ENCODE peak calls at places on chromosomes 5 and 9, in eight cellular contexts. M is colonic mucosa, I is Peyer's patch, T is IMR-90, O is tibial artery, L is tibial nerve, F is PC-9, D is PC-3. Q is an unnamed sample.

GRCh38 chr9:131469369-131469768 is 33.3 kb upstream of the POMT1 start:
- DNase-seq in M (no peak), I (no peak), T (no peak), O (no peak), L (no peak), F (no peak), D (peak; percentile 1), Q (no peak)

GRCh38 chr9:94687451-94687850 is 39.0 kb upstream of the AOPEP start:
- DNase-seq in M (no peak), I (no peak), T (no peak), O (no peak), L (no peak), F (no peak), D (no peak), Q (no peak)

GRCh38 chr5:140223567-140223966 is 48.6 kb downstream of the CYSTM1 start:
- DNase-seq in M (peak; percentile 18), I (no peak), T (no peak), O (no peak), L (no peak), F (no peak), D (no peak), Q (no peak)

GRCh38 chr5:9431151-9431495 is 114.8 kb downstream of the SEMA5A start:
- DNase-seq in M (no peak), I (no peak), T (no peak), O (no peak), L (no peak), F (no peak), D (no peak), Q (no peak)

GRCh38 chr5:157607371-157608161 is 32.0 kb upstream of the ADAM19 start:
- DNase-seq in M (no peak), I (peak; percentile 47), T (peak; percentile 85), O (no peak), L (no peak), F (peak; percentile 93), D (peak; percentile 99), Q (no peak)

GRCh38 chr9:70411930-70412677 is 2.4 kb downstream of the KLF9 start:
- DNase-seq in M (peak; percentile 87), I (peak; percentile 73), T (peak; percentile 71), O (peak; percentile 79), L (peak; percentile 60), F (peak; percentile 83), D (no peak), Q (peak; percentile 65)

GRCh38 chr5:73831066-73831465 is 205.1 kb downstream of the ARHGEF28 start:
- DNase-seq in M (no peak), I (no peak), T (no peak), O (no peak), L (no peak), F (no peak), D (no peak), Q (no peak)

GRCh38 chr5:16529319-16529718 is 63.7 kb upstream of the ZNF622 start:
- DNase-seq in M (no peak), I (no peak), T (no peak), O (no peak), L (no peak), F (no peak), D (no peak), Q (no peak)

GRCh38 chr5:173792781-173793547 is 95.2 kb upstream of the CPEB4 start:
- DNase-seq in M (no peak), I (no peak), T (no peak), O (no peak), L (no peak), F (peak; percentile 73), D (peak; percentile 23), Q (no peak)

GRCh38 chr5:157548513-157549282 is 26.9 kb downstream of the ADAM19 start:
- DNase-seq in M (no peak), I (no peak), T (peak; percentile 90), O (peak; percentile 57), L (no peak), F (peak; percentile 87), D (peak; percentile 81), Q (no peak)

GRCh38 chr5:30994926-30995325 is 198.6 kb upstream of the CDH6 start:
- DNase-seq in M (no peak), I (no peak), T (no peak), O (no peak), L (no peak), F (no peak), D (no peak), Q (no peak)

GRCh38 chr9:81633952-81634421 is 55.4 kb downstream of the TLE1 start:
- DNase-seq in M (peak; percentile 29), I (no peak), T (no peak), O (no peak), L (no peak), F (no peak), D (no peak), Q (no peak)

GRCh38 chr9:135693265-135693664 is 6.0 kb downstream of the SOHLH1 start:
- DNase-seq in M (no peak), I (no peak), T (no peak), O (no peak), L (no peak), F (no peak), D (peak; percentile 1), Q (no peak)

GRCh38 chr5:81749562-81750307 is 1.2 kb downstream of the SSBP2 start:
- DNase-seq in M (peak; percentile 38), I (peak; percentile 74), T (peak; percentile 17), O (peak; percentile 55), L (no peak), F (no peak), D (no peak), Q (peak; percentile 40)

GRCh38 chr5:135269828-135270545 is 129.0 kb downstream of the MACROH2A1 start:
- DNase-seq in M (no peak), I (no peak), T (peak; percentile 89), O (peak; percentile 49), L (no peak), F (no peak), D (peak; percentile 58), Q (no peak)

GRCh38 chr9:86721843-86722705 is 225.2 kb downstream of the GAS1 start:
- DNase-seq in M (no peak), I (no peak), T (peak; percentile 93), O (peak; percentile 75), L (no peak), F (peak; percentile 87), D (peak; percentile 77), Q (peak; percentile 64)

GRCh38 chr5:38414348-38414747 is 142.1 kb downstream of the LIFR start:
- DNase-seq in M (no peak), I (no peak), T (peak; percentile 53), O (no peak), L (no peak), F (no peak), D (no peak), Q (no peak)

GRCh38 chr9:98037362-98037761 is 19.2 kb upstream of the NANS start:
- DNase-seq in M (no peak), I (no peak), T (peak; percentile 35), O (no peak), L (no peak), F (peak; percentile 51), D (peak; percentile 31), Q (no peak)

GRCh38 chr9:135060461-135061116 is 26.9 kb upstream of the OLFM1 start:
- DNase-seq in M (no peak), I (no peak), T (no peak), O (no peak), L (no peak), F (no peak), D (no peak), Q (no peak)

GRCh38 chr9:33128570-33128969 is 38.6 kb downstream of the B4GALT1 start:
- DNase-seq in M (no peak), I (no peak), T (no peak), O (no peak), L (no peak), F (no peak), D (no peak), Q (peak; percentile 24)

GRCh38 chr9:33129886-33130284 is 37.3 kb downstream of the B4GALT1 start:
- DNase-seq in M (peak; percentile 51), I (peak; percentile 46), T (no peak), O (no peak), L (no peak), F (peak; percentile 93), D (peak; percentile 73), Q (no peak)

GRCh38 chr9:33129251-33129885 is 37.8 kb downstream of the B4GALT1 start:
- DNase-seq in M (no peak), I (no peak), T (no peak), O (no peak), L (no peak), F (no peak), D (no peak), Q (no peak)

GRCh38 chr9:33125871-33126822 is 41.0 kb downstream of the B4GALT1 start:
- DNase-seq in M (no peak), I (peak; percentile 61), T (peak; percentile 65), O (no peak), L (no peak), F (no peak), D (peak; percentile 5), Q (no peak)

GRCh38 chr9:33127881-33128280 is 39.3 kb downstream of the B4GALT1 start:
- DNase-seq in M (no peak), I (no peak), T (no peak), O (no peak), L (no peak), F (no peak), D (no peak), Q (no peak)
- H3K4me1 ChIP-seq in M (peaks cover 26% of the 10 kb centered on the region), I (peaks cover 40% of the 10 kb centered on the region), T (peaks cover 15% of the 10 kb centered on the region), O (peaks cover 72% of the 10 kb centered on the region), L (peaks cover 60% of the 10 kb centered on the region), F (peaks cover 50% of the 10 kb centered on the region), D (peaks cover 34% of the 10 kb centered on the region), Q (no peaks in the 10 kb centered on the region)

GRCh38 chr5:124677376-124677998 is 69.0 kb downstream of the ZNF608 start:
- DNase-seq in M (no peak), I (no peak), T (peak; percentile 47), O (no peak), L (no peak), F (no peak), D (no peak), Q (no peak)
- H3K4me3 ChIP-seq in M (no peak overlapping the region), I (no peak overlapping the region), T (no peak overlapping the region), O (no peak overlapping the region), L (no peak overlapping the region), F (no peak overlapping the region), D (no peak overlapping the region), Q (no peak overlapping the region)

DNA sequence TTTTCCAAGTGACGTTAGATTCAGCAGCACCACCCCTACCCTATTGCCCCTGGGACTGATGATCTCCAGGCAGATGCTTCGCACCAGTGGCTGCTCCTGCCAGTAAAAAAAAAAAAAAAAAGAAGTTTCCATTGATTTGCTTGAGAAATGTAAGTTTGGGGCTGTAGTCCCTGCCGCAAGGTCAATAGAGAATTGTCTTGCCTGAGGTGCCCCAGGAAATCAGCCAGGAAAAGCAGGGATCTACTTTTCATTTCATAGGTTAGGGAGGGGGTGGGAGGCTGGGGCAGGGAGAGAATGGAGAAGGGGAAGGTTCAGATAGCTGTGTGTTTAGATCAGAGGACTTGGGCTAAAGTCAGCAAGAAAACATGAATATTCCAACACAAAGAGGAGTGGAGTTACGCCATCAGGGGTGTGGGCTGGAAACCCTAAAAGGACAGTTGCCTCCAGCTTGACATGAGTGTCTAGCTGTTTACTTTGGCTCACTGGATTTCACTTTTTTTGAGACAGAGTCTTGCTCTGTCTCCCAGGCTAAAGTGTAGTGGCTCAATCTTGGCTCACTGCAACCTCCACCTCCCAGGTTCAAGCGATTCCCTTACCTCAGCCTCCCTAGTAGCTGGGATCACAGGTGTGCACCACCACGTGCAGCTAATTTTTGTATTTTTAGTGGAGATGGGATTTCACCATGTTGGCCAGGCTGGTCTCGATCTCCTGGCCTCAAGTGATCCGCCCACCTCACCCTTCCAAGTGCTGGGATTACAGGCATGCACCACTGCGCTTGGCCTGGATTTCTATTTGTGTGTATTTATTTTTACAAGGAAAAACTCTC is 84.1 kb upstream of the IL6ST start:
- DNase-seq in M (no peak), I (no peak), T (peak; percentile 41), O (peak; percentile 69), L (peak; percentile 44), F (no peak), D (no peak), Q (no peak)
- H3K27ac ChIP-seq in M (no peak overlapping the region), I (no peak overlapping the region), T (peak overlapping the region; percentile 13), O (no peak overlapping the region), L (no peak overlapping the region), F (no peak overlapping the region), D (no peak overlapping the region), Q (peak overlapping the region; percentile 57)

GRCh38 chr9:36893148-36893547 is 140.9 kb downstream of the PAX5 start:
- DNase-seq in M (no peak), I (no peak), T (no peak), O (no peak), L (no peak), F (no peak), D (no peak), Q (peak; percentile 12)
- H3K4me1 ChIP-seq in M (no peaks in the 10 kb centered on the region), I (no peaks in the 10 kb centered on the region), T (no peaks in the 10 kb centered on the region), O (no peaks in the 10 kb centered on the region), L (no peaks in the 10 kb centered on the region), F (no peaks in the 10 kb centered on the region), D (no peaks in the 10 kb centered on the region), Q (no peaks in the 10 kb centered on the region)